ENCODE peak calls at places on chromosome 21, in five cellular contexts. One of them, this sample, is unnamed.

GRCh38 chr21:31537872-31538576 is 121.5 kb upstream of the SOD1 start:
- DNase-seq in GM12865: no peak
- DNase-seq in Calu3: no peak
- DNase-seq in glutamatergic neuron: peak
- DNase-seq in tibial nerve: no peak
- DNase-seq in this sample: no peak

GRCh38 chr21:16965424-16965823 is 547.4 kb upstream of the CXADR start:
- DNase-seq in GM12865: no peak
- DNase-seq in Calu3: no peak
- DNase-seq in glutamatergic neuron: no peak
- DNase-seq in tibial nerve: no peak
- DNase-seq in this sample: no peak

GRCh38 chr21:26394341-26394740 is 178.7 kb downstream of the CYYR1 start:
- DNase-seq in GM12865: no peak
- DNase-seq in Calu3: no peak
- DNase-seq in glutamatergic neuron: no peak
- DNase-seq in tibial nerve: no peak
- DNase-seq in this sample: no peak

GRCh38 chr21:31733521-31734149 is 1.7 kb upstream of the SCAF4 start:
- DNase-seq in GM12865: peak
- DNase-seq in Calu3: no peak
- DNase-seq in glutamatergic neuron: no peak
- DNase-seq in tibial nerve: no peak
- DNase-seq in this sample: peak

GRCh38 chr21:16522512-16522911 is 792.7 kb downstream of the USP25 start:
- DNase-seq in GM12865: no peak
- DNase-seq in Calu3: no peak
- DNase-seq in glutamatergic neuron: no peak
- DNase-seq in tibial nerve: no peak
- DNase-seq in this sample: no peak

GRCh38 chr21:25837545-25838263 is 102.9 kb downstream of the GABPA start:
- DNase-seq in GM12865: no peak
- DNase-seq in Calu3: peak
- DNase-seq in glutamatergic neuron: no peak
- DNase-seq in tibial nerve: no peak
- DNase-seq in this sample: no peak

GRCh38 chr21:32181415-32181814 is 97.4 kb downstream of the MIS18A start:
- DNase-seq in GM12865: no peak
- DNase-seq in Calu3: no peak
- DNase-seq in glutamatergic neuron: no peak
- DNase-seq in tibial nerve: no peak
- DNase-seq in this sample: no peak

GRCh38 chr21:26659181-26659580 is 86.1 kb upstream of the CYYR1 start:
- DNase-seq in GM12865: peak
- DNase-seq in Calu3: no peak
- DNase-seq in glutamatergic neuron: peak
- DNase-seq in tibial nerve: no peak
- DNase-seq in this sample: no peak

GRCh38 chr21:38833122-38833521 is 27.4 kb downstream of the ETS2 start:
- DNase-seq in GM12865: no peak
- DNase-seq in Calu3: no peak
- DNase-seq in glutamatergic neuron: no peak
- DNase-seq in tibial nerve: no peak
- DNase-seq in this sample: no peak

GRCh38 chr21:27314096-27314495 is 347.2 kb upstream of the ADAMTS5 start:
- DNase-seq in GM12865: no peak
- DNase-seq in Calu3: no peak
- DNase-seq in glutamatergic neuron: no peak
- DNase-seq in tibial nerve: no peak
- DNase-seq in this sample: no peak

GRCh38 chr21:16116798-16117197 is 387.0 kb downstream of the USP25 start:
- DNase-seq in GM12865: no peak
- DNase-seq in Calu3: no peak
- DNase-seq in glutamatergic neuron: no peak
- DNase-seq in tibial nerve: no peak
- DNase-seq in this sample: no peak

GRCh38 chr21:28737671-28738279 is 254.9 kb downstream of the LTN1 start:
- DNase-seq in GM12865: no peak
- DNase-seq in Calu3: no peak
- DNase-seq in glutamatergic neuron: no peak
- DNase-seq in tibial nerve: no peak
- DNase-seq in this sample: no peak

GRCh38 chr21:15023782-15024181 is 41.0 kb downstream of the NRIP1 start:
- DNase-seq in GM12865: no peak
- DNase-seq in Calu3: no peak
- DNase-seq in glutamatergic neuron: no peak
- DNase-seq in tibial nerve: no peak
- DNase-seq in this sample: no peak

GRCh38 chr21:30613836-30614235 is at the start of gene KRTAP6-1:
- DNase-seq in GM12865: no peak
- DNase-seq in Calu3: no peak
- DNase-seq in glutamatergic neuron: no peak
- DNase-seq in tibial nerve: no peak
- DNase-seq in this sample: no peak

GRCh38 chr21:31034378-31034777 is 3.9 kb downstream of the KRTAP19-8 start:
- DNase-seq in GM12865: no peak
- DNase-seq in Calu3: no peak
- DNase-seq in glutamatergic neuron: no peak
- DNase-seq in tibial nerve: no peak
- DNase-seq in this sample: no peak

GRCh38 chr21:9839011-9839661 is 682.2 kb upstream of the TPTE start:
- DNase-seq in GM12865: no peak
- DNase-seq in Calu3: no peak
- DNase-seq in glutamatergic neuron: no peak
- DNase-seq in tibial nerve: no peak
- DNase-seq in this sample: peak

GRCh38 chr21:39869141-39869818 is 2.0 kb downstream of the PCP4 start:
- DNase-seq in GM12865: no peak
- DNase-seq in Calu3: no peak
- DNase-seq in glutamatergic neuron: no peak
- DNase-seq in tibial nerve: no peak
- DNase-seq in this sample: no peak

GRCh38 chr21:30434033-30434631 is 4.1 kb downstream of the KRTAP13-4 start:
- DNase-seq in GM12865: peak
- DNase-seq in Calu3: peak
- DNase-seq in glutamatergic neuron: peak
- DNase-seq in tibial nerve: no peak
- DNase-seq in this sample: no peak

GRCh38 chr21:16241500-16241963 is 511.8 kb downstream of the USP25 start:
- DNase-seq in GM12865: no peak
- DNase-seq in Calu3: no peak
- DNase-seq in glutamatergic neuron: no peak
- DNase-seq in tibial nerve: no peak
- DNase-seq in this sample: no peak

GRCh38 chr21:46066843-46067331 is 31.0 kb upstream of the COL6A2 start:
- DNase-seq in GM12865: no peak
- DNase-seq in Calu3: no peak
- DNase-seq in glutamatergic neuron: no peak
- DNase-seq in tibial nerve: no peak
- DNase-seq in this sample: no peak

GRCh38 chr21:19198801-19199200 is 795.2 kb upstream of the TMPRSS15 start:
- DNase-seq in GM12865: no peak
- DNase-seq in Calu3: no peak
- DNase-seq in glutamatergic neuron: no peak
- DNase-seq in tibial nerve: no peak
- DNase-seq in this sample: no peak

GRCh38 chr21:38768385-38769071 is 37.2 kb upstream of the ETS2 start:
- DNase-seq in GM12865: peak
- DNase-seq in Calu3: no peak
- DNase-seq in glutamatergic neuron: no peak
- DNase-seq in tibial nerve: no peak
- DNase-seq in this sample: peak

GRCh38 chr21:41142051-41142795 is 25.7 kb upstream of the BACE2 start:
- DNase-seq in GM12865: no peak
- DNase-seq in Calu3: no peak
- DNase-seq in glutamatergic neuron: no peak
- DNase-seq in tibial nerve: no peak
- DNase-seq in this sample: no peak

DNA sequence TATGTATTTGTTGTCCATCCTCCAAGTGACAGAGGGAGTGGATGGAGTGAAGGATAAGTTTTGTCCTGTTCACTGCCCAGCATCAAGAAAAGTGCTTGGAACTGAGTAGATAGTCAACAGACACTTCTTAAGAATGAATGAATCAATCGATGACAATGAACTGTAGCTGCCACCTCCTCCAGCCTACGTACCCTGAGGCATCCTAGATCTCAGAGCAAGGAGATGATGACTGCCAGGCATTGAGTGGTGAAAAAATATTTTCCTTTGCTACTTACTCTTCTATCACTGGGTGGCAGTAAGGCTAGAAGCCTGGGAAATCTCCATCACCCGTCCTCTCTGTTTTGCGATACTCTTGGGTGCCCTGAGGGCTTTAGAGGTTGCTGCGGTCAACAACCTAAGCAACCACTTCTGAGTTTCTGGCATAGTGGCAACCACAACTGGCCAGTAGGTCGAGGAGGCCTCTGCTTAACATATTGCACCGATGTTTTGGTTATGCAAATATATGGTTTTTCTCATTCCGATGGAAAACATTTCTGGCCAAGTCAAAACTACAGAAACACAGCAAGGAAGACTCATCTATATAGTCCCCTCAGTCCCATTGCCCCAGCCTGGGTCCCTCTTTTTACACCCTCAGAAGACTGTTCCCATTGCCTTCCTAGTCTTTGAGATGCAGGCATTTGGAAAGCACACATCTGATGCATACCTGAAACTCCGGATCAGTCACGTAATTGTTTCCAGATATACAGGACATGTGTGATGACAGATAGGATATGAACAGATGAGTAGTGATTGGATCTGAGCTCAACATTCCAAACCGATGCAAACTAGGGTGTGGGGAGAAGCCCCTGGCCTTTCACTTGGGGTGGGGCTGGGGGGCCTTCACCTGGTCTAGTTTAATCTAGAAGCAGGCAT is 136.8 kb downstream of the RUNX1 start:
- DNase-seq in GM12865: peak
- DNase-seq in Calu3: no peak
- DNase-seq in glutamatergic neuron: no peak
- DNase-seq in tibial nerve: no peak
- DNase-seq in this sample: no peak
- TF ChIP-seq CTCF in GM12865: no peak
- TF ChIP-seq CTCF in Calu3: no peak
- TF ChIP-seq CTCF in glutamatergic neuron: no peak
- TF ChIP-seq CTCF in tibial nerve: no peak
- TF ChIP-seq CTCF in this sample: peak

GRCh38 chr21:44872266-44872567 is 1.3 kb downstream of the PTTG1IP start:
- DNase-seq in GM12865: no peak
- DNase-seq in Calu3: no peak
- DNase-seq in glutamatergic neuron: no peak
- DNase-seq in tibial nerve: no peak
- DNase-seq in this sample: no peak
- TF ChIP-seq CTCF in GM12865: no peak
- TF ChIP-seq CTCF in Calu3: no peak
- TF ChIP-seq CTCF in glutamatergic neuron: no peak
- TF ChIP-seq CTCF in tibial nerve: no peak
- TF ChIP-seq CTCF in this sample: no peak

GRCh38 chr21:24046816-24047443 is 1560.4 kb downstream of the MRPL39 start:
- DNase-seq in GM12865: no peak
- DNase-seq in Calu3: no peak
- DNase-seq in glutamatergic neuron: no peak
- DNase-seq in tibial nerve: no peak
- DNase-seq in this sample: no peak

GRCh38 chr21:24042687-24043086 is 1564.6 kb downstream of the MRPL39 start:
- DNase-seq in GM12865: no peak
- DNase-seq in Calu3: no peak
- DNase-seq in glutamatergic neuron: no peak
- DNase-seq in tibial nerve: no peak
- DNase-seq in this sample: no peak

GRCh38 chr21:24050233-24050632 is 1557.0 kb downstream of the MRPL39 start:
- DNase-seq in GM12865: no peak
- DNase-seq in Calu3: no peak
- DNase-seq in glutamatergic neuron: no peak
- DNase-seq in tibial nerve: no peak
- DNase-seq in this sample: no peak

GRCh38 chr21:24045373-24045772 is 1561.9 kb downstream of the MRPL39 start:
- DNase-seq in GM12865: no peak
- DNase-seq in Calu3: no peak
- DNase-seq in glutamatergic neuron: no peak
- DNase-seq in tibial nerve: no peak
- DNase-seq in this sample: no peak

DNA sequence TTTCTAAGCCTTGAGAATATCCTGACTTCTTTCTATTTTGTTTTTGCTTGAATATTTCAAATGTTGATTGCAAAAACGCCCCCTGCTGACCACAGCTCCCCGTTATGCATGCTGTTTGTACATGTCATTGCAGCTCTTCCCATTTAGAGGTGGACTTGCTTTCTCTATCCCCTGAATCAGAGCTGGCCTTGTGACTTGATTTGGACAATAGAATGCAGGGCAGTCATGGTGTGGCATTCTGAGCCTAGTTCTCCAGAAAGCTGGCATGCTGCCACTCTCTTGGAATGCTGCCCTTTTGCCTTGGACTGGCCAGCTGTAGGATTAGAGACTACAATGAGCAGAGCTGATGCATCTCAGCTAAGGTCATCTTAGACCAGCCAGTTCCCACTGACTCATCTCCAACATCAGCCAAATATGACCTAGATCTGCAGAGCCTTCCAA is 1561.5 kb downstream of the MRPL39 start:
- DNase-seq in GM12865: peak
- DNase-seq in Calu3: peak
- DNase-seq in glutamatergic neuron: peak
- DNase-seq in tibial nerve: peak
- DNase-seq in this sample: no peak
- TF ChIP-seq CTCF in GM12865: peak
- TF ChIP-seq CTCF in Calu3: no peak
- TF ChIP-seq CTCF in glutamatergic neuron: peak
- TF ChIP-seq CTCF in tibial nerve: no peak
- TF ChIP-seq CTCF in this sample: peak

GRCh38 chr21:36845790-36846189 is 120.7 kb downstream of the HLCS start:
- DNase-seq in GM12865: no peak
- DNase-seq in Calu3: no peak
- DNase-seq in glutamatergic neuron: no peak
- DNase-seq in tibial nerve: no peak
- DNase-seq in this sample: no peak

GRCh38 chr21:36845070-36845469 is 121.4 kb downstream of the HLCS start:
- DNase-seq in GM12865: no peak
- DNase-seq in Calu3: no peak
- DNase-seq in glutamatergic neuron: no peak
- DNase-seq in tibial nerve: no peak
- DNase-seq in this sample: no peak

GRCh38 chr21:36848875-36849274 is 117.6 kb downstream of the HLCS start:
- DNase-seq in GM12865: no peak
- DNase-seq in Calu3: no peak
- DNase-seq in glutamatergic neuron: no peak
- DNase-seq in tibial nerve: no peak
- DNase-seq in this sample: no peak

GRCh38 chr21:36846624-36847023 is 119.8 kb downstream of the HLCS start:
- DNase-seq in GM12865: no peak
- DNase-seq in Calu3: no peak
- DNase-seq in glutamatergic neuron: no peak
- DNase-seq in tibial nerve: no peak
- DNase-seq in this sample: no peak

DNA sequence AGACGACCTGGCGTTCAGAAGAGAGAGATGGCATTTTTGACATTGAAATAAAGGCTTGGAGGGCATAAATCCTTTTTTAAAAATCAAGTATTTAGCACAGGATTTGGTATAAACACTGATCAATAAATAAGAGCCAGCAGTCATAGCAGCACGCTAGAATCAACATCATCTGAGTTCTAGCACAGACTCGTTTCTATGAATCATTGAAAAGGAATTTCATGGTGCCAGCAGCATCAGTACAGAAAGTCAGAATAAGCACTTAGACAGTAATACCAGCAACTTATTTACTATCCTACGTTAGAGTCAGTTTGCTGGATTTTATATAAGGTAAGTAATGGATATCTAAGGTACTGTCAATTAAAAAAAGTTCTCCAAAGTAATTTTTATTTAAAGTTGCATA is 119.3 kb downstream of the HLCS start:
- DNase-seq in GM12865: no peak
- DNase-seq in Calu3: no peak
- DNase-seq in glutamatergic neuron: no peak
- DNase-seq in tibial nerve: no peak
- DNase-seq in this sample: no peak
- TF ChIP-seq CTCF in GM12865: no peak
- TF ChIP-seq CTCF in Calu3: no peak
- TF ChIP-seq CTCF in glutamatergic neuron: no peak
- TF ChIP-seq CTCF in tibial nerve: no peak
- TF ChIP-seq CTCF in this sample: no peak